ENCODE peak calls at places on chromosome 9, in four cellular contexts. One of them, this sample, is unnamed. For H3K4me1 and H3K27me3, the result is how much of the 10 kb centered on the place peaks cover.

GRCh38 chr9:81534138-81534865 is 155.0 kb downstream of the TLE1 start:
- DNase-seq in tibial artery: no peak
- DNase-seq in PC-9: no peak
- DNase-seq in upper lobe of right lung: no peak
- DNase-seq in this sample: peak

GRCh38 chr9:127132921-127133647 is 10.6 kb upstream of the ANGPTL2 start:
- DNase-seq in upper lobe of right lung: peak
- DNase-seq in tibial artery: no peak
- DNase-seq in PC-9: no peak
- DNase-seq in this sample: no peak

GRCh38 chr9:37300620-37301368 is 121.7 kb upstream of the GRHPR start:
- DNase-seq in upper lobe of right lung: no peak
- DNase-seq in tibial artery: no peak
- DNase-seq in PC-9: no peak
- DNase-seq in this sample: no peak

GRCh38 chr9:36898621-36899020 is 135.4 kb downstream of the PAX5 start:
- DNase-seq in upper lobe of right lung: no peak
- DNase-seq in tibial artery: no peak
- DNase-seq in PC-9: no peak
- DNase-seq in this sample: no peak

GRCh38 chr9:36101916-36102741 is 34.4 kb upstream of the GLIPR2 start:
- DNase-seq in upper lobe of right lung: no peak
- DNase-seq in PC-9: peak
- DNase-seq in tibial artery: no peak
- DNase-seq in this sample: peak

GRCh38 chr9:107387401-107387800 is 102.2 kb downstream of the KLF4 start:
- DNase-seq in upper lobe of right lung: no peak
- DNase-seq in PC-9: no peak
- DNase-seq in tibial artery: no peak
- DNase-seq in this sample: peak

GRCh38 chr9:127569819-127570401 is 42.2 kb upstream of the STXBP1 start:
- DNase-seq in upper lobe of right lung: no peak
- DNase-seq in tibial artery: no peak
- DNase-seq in PC-9: no peak
- DNase-seq in this sample: no peak

GRCh38 chr9:136815422-136815782 is 7.7 kb downstream of the RABL6 start:
- DNase-seq in tibial artery: no peak
- DNase-seq in PC-9: no peak
- DNase-seq in upper lobe of right lung: no peak
- DNase-seq in this sample: no peak

DNA sequence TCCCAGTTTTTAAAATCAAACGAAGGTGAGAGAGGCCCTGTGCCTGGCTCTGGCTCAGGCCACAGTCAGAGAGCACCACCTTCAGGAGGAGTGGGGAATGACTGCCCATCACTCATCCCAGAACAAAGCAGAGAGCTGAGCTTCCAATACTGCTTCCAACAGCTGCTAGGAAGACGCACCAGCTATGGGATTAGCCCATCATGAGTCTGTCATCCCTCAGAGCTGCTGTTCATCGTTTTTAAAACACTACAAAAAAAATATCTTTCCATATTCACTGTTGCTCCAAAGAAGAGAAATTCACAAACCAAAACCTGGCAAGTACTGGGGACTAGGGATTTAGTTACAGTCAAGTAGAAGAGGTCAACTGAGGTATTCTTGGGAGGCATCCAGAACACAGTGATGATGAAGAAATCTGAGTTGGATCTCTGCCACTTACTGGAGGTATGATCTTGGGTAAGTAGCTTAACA is 102.4 kb downstream of the CDK5RAP2 start:
- DNase-seq in tibial artery: peak
- DNase-seq in PC-9: peak
- DNase-seq in upper lobe of right lung: no peak
- DNase-seq in this sample: peak
- H3K4me1 ChIP-seq in tibial artery: under half
- H3K4me1 ChIP-seq in PC-9: under half
- H3K4me1 ChIP-seq in upper lobe of right lung: under half
- H3K4me1 ChIP-seq in this sample: under half

DNA sequence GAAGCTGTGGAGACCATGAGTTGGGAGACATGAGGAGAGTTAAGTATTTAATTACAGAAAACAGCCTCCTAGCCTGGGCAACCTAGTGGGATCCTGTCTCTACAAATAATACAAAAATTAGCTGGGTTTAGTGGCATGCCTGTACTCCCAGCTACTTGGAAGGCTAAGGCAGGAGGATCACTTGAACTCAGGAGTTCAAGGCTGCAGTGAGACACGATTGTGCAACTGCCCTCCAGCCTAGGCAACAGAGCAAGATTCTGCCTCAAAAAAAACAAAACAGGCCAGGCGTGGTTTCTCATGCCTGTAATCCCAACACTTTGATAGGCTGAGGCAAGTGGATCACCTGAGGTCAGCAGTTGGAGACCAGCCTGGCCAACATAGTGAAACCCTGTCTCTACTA is 52.6 kb downstream of the AQP7 start:
- DNase-seq in tibial artery: no peak
- DNase-seq in PC-9: no peak
- DNase-seq in upper lobe of right lung: no peak
- DNase-seq in this sample: no peak
- H3K27ac ChIP-seq in tibial artery: peak
- H3K27ac ChIP-seq in PC-9: peak
- H3K27ac ChIP-seq in upper lobe of right lung: peak
- H3K27ac ChIP-seq in this sample: no peak

GRCh38 chr9:97857603-97858392 is 4.8 kb downstream of the FOXE1 start:
- DNase-seq in tibial artery: no peak
- DNase-seq in upper lobe of right lung: no peak
- DNase-seq in PC-9: no peak
- DNase-seq in this sample: no peak

GRCh38 chr9:97858826-97859225 is 5.8 kb downstream of the FOXE1 start:
- DNase-seq in tibial artery: no peak
- DNase-seq in PC-9: no peak
- DNase-seq in upper lobe of right lung: no peak
- DNase-seq in this sample: no peak

GRCh38 chr9:97859346-97859745 is 6.3 kb downstream of the FOXE1 start:
- DNase-seq in PC-9: no peak
- DNase-seq in tibial artery: no peak
- DNase-seq in upper lobe of right lung: no peak
- DNase-seq in this sample: no peak

GRCh38 chr9:97856857-97857602 is 4.0 kb downstream of the FOXE1 start:
- DNase-seq in PC-9: no peak
- DNase-seq in upper lobe of right lung: no peak
- DNase-seq in tibial artery: no peak
- DNase-seq in this sample: no peak

GRCh38 chr9:97858393-97858713 is 5.3 kb downstream of the FOXE1 start:
- DNase-seq in PC-9: no peak
- DNase-seq in upper lobe of right lung: no peak
- DNase-seq in tibial artery: no peak
- DNase-seq in this sample: no peak
- H3K27me3 ChIP-seq in PC-9: under half
- H3K27me3 ChIP-seq in upper lobe of right lung: half or more
- H3K27me3 ChIP-seq in tibial artery: under half
- H3K27me3 ChIP-seq in this sample: half or more

GRCh38 chr9:34581318-34581717 is 8.2 kb downstream of the CNTFR start:
- DNase-seq in upper lobe of right lung: no peak
- DNase-seq in tibial artery: no peak
- DNase-seq in PC-9: no peak
- DNase-seq in this sample: no peak
- H3K4me1 ChIP-seq in upper lobe of right lung: under half
- H3K4me1 ChIP-seq in tibial artery: under half
- H3K4me1 ChIP-seq in PC-9: under half
- H3K4me1 ChIP-seq in this sample: under half

DNA sequence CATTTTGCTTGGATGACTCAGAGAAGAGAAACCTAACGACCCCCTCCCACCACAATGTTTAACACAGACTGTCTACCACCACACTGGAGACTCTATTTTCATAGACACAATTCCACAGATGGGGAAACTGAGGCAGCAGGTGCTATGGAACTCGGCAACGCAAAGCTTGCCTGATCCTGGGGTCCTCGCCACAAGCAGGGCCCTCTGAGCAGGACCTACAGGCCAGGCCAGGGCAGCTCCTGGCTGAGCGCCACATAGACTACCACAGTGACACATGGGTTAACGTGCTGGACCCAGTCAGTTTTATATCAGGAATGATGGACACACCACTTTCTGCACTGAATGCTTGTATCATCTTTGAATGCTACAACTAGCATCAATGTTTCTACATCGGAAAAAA is 11.8 kb downstream of the IPPK start:
- DNase-seq in PC-9: no peak
- DNase-seq in tibial artery: no peak
- DNase-seq in upper lobe of right lung: no peak
- DNase-seq in this sample: no peak
- H3K27ac ChIP-seq in PC-9: no peak
- H3K27ac ChIP-seq in tibial artery: no peak
- H3K27ac ChIP-seq in upper lobe of right lung: no peak
- H3K27ac ChIP-seq in this sample: no peak

GRCh38 chr9:130934246-130934645 is 4.8 kb downstream of the FIBCD1 start:
- DNase-seq in PC-9: no peak
- DNase-seq in upper lobe of right lung: no peak
- DNase-seq in tibial artery: no peak
- DNase-seq in this sample: no peak
- H3K27me3 ChIP-seq in PC-9: under half
- H3K27me3 ChIP-seq in upper lobe of right lung: half or more
- H3K27me3 ChIP-seq in tibial artery: under half
- H3K27me3 ChIP-seq in this sample: under half

GRCh38 chr9:16417749-16418148 is 452.7 kb downstream of the BNC2 start:
- DNase-seq in upper lobe of right lung: no peak
- DNase-seq in tibial artery: no peak
- DNase-seq in PC-9: no peak
- DNase-seq in this sample: no peak

GRCh38 chr9:16413509-16414016 is 456.9 kb downstream of the BNC2 start:
- DNase-seq in upper lobe of right lung: no peak
- DNase-seq in tibial artery: no peak
- DNase-seq in PC-9: no peak
- DNase-seq in this sample: no peak

GRCh38 chr9:16417101-16417500 is 453.4 kb downstream of the BNC2 start:
- DNase-seq in tibial artery: no peak
- DNase-seq in upper lobe of right lung: no peak
- DNase-seq in PC-9: no peak
- DNase-seq in this sample: no peak

GRCh38 chr9:16410601-16411285 is 459.7 kb downstream of the BNC2 start:
- DNase-seq in tibial artery: no peak
- DNase-seq in upper lobe of right lung: no peak
- DNase-seq in PC-9: no peak
- DNase-seq in this sample: peak

GRCh38 chr9:16414451-16414850 is 456.0 kb downstream of the BNC2 start:
- DNase-seq in upper lobe of right lung: no peak
- DNase-seq in tibial artery: no peak
- DNase-seq in PC-9: no peak
- DNase-seq in this sample: no peak
- H3K4me1 ChIP-seq in upper lobe of right lung: under half
- H3K4me1 ChIP-seq in tibial artery: under half
- H3K4me1 ChIP-seq in PC-9: under half
- H3K4me1 ChIP-seq in this sample: under half

GRCh38 chr9:89444212-89444611 is 53.7 kb downstream of the SEMA4D start:
- DNase-seq in tibial artery: no peak
- DNase-seq in PC-9: no peak
- DNase-seq in upper lobe of right lung: no peak
- DNase-seq in this sample: no peak
- H3K27ac ChIP-seq in tibial artery: no peak
- H3K27ac ChIP-seq in PC-9: no peak
- H3K27ac ChIP-seq in upper lobe of right lung: no peak
- H3K27ac ChIP-seq in this sample: no peak

This sample was measured in foreskin keratinocyte.